ENCODE peak calls at places on chromosomes 7 and 10, in eight cellular contexts. One of them, this sample, is unnamed.

GRCh38 chr7:138029126-138029525 is 27.2 kb upstream of the CREB3L2 start:
- DNase-seq in HepG2: no peak
- DNase-seq in WTC11: no peak
- DNase-seq in K562: no peak
- DNase-seq in H1: no peak
- DNase-seq in A549: no peak
- DNase-seq in IMR-90: no peak
- DNase-seq in GM12878: no peak
- DNase-seq in this sample: no peak

GRCh38 chr10:69741671-69742355 is 59.9 kb upstream of the COL13A1 start:
- DNase-seq in WTC11: no peak
- DNase-seq in K562: no peak
- DNase-seq in H1: no peak
- DNase-seq in A549: no peak
- DNase-seq in HepG2: no peak
- DNase-seq in IMR-90: no peak
- DNase-seq in GM12878: no peak
- DNase-seq in this sample: no peak

GRCh38 chr7:24756545-24756988 is 697 bp downstream of the GSDME start:
- DNase-seq in A549: no peak
- DNase-seq in WTC11: no peak
- DNase-seq in IMR-90: peak
- DNase-seq in H1: no peak
- DNase-seq in HepG2: no peak
- DNase-seq in K562: no peak
- DNase-seq in GM12878: no peak
- DNase-seq in this sample: no peak

GRCh38 chr10:54063514-54063913 is 737.5 kb downstream of the PCDH15 start:
- DNase-seq in GM12878: no peak
- DNase-seq in K562: no peak
- DNase-seq in H1: no peak
- DNase-seq in HepG2: no peak
- DNase-seq in A549: no peak
- DNase-seq in IMR-90: no peak
- DNase-seq in WTC11: no peak
- DNase-seq in this sample: no peak

GRCh38 chr7:149580328-149580727 is 82.7 kb upstream of the ZNF746 start:
- DNase-seq in K562: no peak
- DNase-seq in A549: no peak
- DNase-seq in WTC11: no peak
- DNase-seq in H1: no peak
- DNase-seq in HepG2: no peak
- DNase-seq in IMR-90: no peak
- DNase-seq in GM12878: no peak
- DNase-seq in this sample: no peak

GRCh38 chr7:94274828-94275227 is 119.9 kb upstream of the COL1A2 start:
- DNase-seq in WTC11: no peak
- DNase-seq in GM12878: no peak
- DNase-seq in A549: no peak
- DNase-seq in HepG2: no peak
- DNase-seq in K562: no peak
- DNase-seq in H1: no peak
- DNase-seq in IMR-90: no peak
- DNase-seq in this sample: no peak

GRCh38 chr10:119029613-119030420 is at the start of gene NANOS1:
- DNase-seq in IMR-90: peak
- DNase-seq in K562: peak
- DNase-seq in HepG2: no peak
- DNase-seq in GM12878: no peak
- DNase-seq in H1: no peak
- DNase-seq in WTC11: peak
- DNase-seq in A549: peak
- DNase-seq in this sample: no peak

GRCh38 chr7:45417735-45418134 is 156.4 kb upstream of the ADCY1 start:
- DNase-seq in GM12878: no peak
- DNase-seq in WTC11: no peak
- DNase-seq in IMR-90: no peak
- DNase-seq in A549: no peak
- DNase-seq in HepG2: no peak
- DNase-seq in H1: no peak
- DNase-seq in K562: no peak
- DNase-seq in this sample: no peak

GRCh38 chr7:101952355-101953247 is 135.2 kb downstream of the CUX1 start:
- DNase-seq in GM12878: no peak
- DNase-seq in WTC11: no peak
- DNase-seq in IMR-90: peak
- DNase-seq in HepG2: no peak
- DNase-seq in A549: peak
- DNase-seq in K562: no peak
- DNase-seq in H1: no peak
- DNase-seq in this sample: no peak

GRCh38 chr7:133065301-133065700 is 16.6 kb downstream of the CHCHD3 start:
- DNase-seq in A549: no peak
- DNase-seq in GM12878: no peak
- DNase-seq in IMR-90: no peak
- DNase-seq in WTC11: no peak
- DNase-seq in H1: no peak
- DNase-seq in K562: no peak
- DNase-seq in HepG2: no peak
- DNase-seq in this sample: no peak

GRCh38 chr10:126288547-126289493 is 99.5 kb downstream of the ADAM12 start:
- DNase-seq in WTC11: no peak
- DNase-seq in H1: no peak
- DNase-seq in K562: no peak
- DNase-seq in IMR-90: no peak
- DNase-seq in A549: no peak
- DNase-seq in HepG2: no peak
- DNase-seq in GM12878: no peak
- DNase-seq in this sample: no peak

GRCh38 chr7:120741371-120742042 is 116.4 kb downstream of the TSPAN12 start:
- DNase-seq in H1: no peak
- DNase-seq in IMR-90: no peak
- DNase-seq in A549: no peak
- DNase-seq in GM12878: no peak
- DNase-seq in HepG2: no peak
- DNase-seq in WTC11: no peak
- DNase-seq in K562: no peak
- DNase-seq in this sample: no peak

GRCh38 chr10:101397140-101397539 is 43.2 kb downstream of the BTRC start:
- DNase-seq in WTC11: no peak
- DNase-seq in GM12878: no peak
- DNase-seq in K562: peak
- DNase-seq in IMR-90: peak
- DNase-seq in A549: peak
- DNase-seq in HepG2: peak
- DNase-seq in H1: no peak
- DNase-seq in this sample: peak

GRCh38 chr7:20594023-20594422 is 21.4 kb upstream of the ABCB5 start:
- DNase-seq in H1: no peak
- DNase-seq in A549: no peak
- DNase-seq in K562: no peak
- DNase-seq in GM12878: no peak
- DNase-seq in IMR-90: no peak
- DNase-seq in HepG2: no peak
- DNase-seq in WTC11: no peak
- DNase-seq in this sample: no peak

GRCh38 chr7:113083132-113083833 is 3.3 kb downstream of the GPR85 start:
- DNase-seq in H1: no peak
- DNase-seq in IMR-90: no peak
- DNase-seq in GM12878: no peak
- DNase-seq in WTC11: no peak
- DNase-seq in HepG2: no peak
- DNase-seq in K562: no peak
- DNase-seq in A549: no peak
- DNase-seq in this sample: no peak

GRCh38 chr10:51001587-51001986 is 72.7 kb upstream of the PRKG1 start:
- DNase-seq in GM12878: no peak
- DNase-seq in H1: no peak
- DNase-seq in A549: no peak
- DNase-seq in WTC11: no peak
- DNase-seq in K562: peak
- DNase-seq in HepG2: no peak
- DNase-seq in IMR-90: no peak
- DNase-seq in this sample: peak

DNA sequence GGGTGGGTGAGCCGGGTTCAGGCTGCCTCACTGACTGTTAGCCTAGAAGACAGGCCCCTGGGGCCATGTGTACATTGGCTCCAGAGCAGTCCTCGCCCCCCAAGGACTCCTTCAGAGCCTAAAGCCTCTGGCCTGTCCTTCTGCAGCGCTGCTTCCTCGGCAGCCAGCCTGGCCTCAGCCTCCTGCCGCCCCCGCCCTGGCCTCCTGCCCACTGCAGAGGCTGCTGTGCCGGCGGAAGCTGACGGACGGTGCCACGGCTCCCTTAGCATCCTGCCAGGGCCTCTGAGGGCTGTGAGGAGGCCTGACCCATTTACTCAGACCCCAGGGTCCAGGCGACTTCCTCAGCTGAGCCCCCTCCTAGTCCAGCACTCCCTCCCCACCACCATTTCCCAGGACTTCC is 4.9 kb downstream of the SRRM3 start:
- DNase-seq in IMR-90: peak
- DNase-seq in GM12878: no peak
- DNase-seq in A549: no peak
- DNase-seq in H1: no peak
- DNase-seq in K562: no peak
- DNase-seq in WTC11: no peak
- DNase-seq in HepG2: no peak
- DNase-seq in this sample: peak
- TF ChIP-seq USF2 in IMR-90: no peak
- TF ChIP-seq USF2 in GM12878: no peak
- TF ChIP-seq USF2 in A549: no peak
- TF ChIP-seq USF2 in H1: no peak
- TF ChIP-seq USF2 in K562: no peak
- TF ChIP-seq USF2 in WTC11: no peak
- TF ChIP-seq USF2 in HepG2: no peak
- TF ChIP-seq USF2 in this sample: no peak

DNA sequence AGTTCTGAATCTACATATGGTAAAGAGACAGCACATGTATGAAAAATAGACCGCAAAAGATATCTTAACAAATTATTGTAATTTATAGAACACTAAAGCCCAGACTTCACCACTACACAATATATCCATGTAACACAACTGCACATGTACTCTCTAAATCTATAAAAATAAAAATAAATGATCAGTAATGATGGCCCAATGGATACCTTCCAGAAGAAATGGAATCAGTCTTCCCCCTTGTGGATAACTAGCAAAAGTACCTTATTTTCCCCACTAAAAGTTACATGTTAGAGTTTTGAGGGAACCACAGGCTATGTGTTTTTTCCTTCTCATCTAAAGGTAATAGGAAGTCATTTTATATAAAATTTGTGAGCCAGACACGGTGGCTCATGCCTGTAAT is 25.7 kb downstream of the C7orf25 start:
- DNase-seq in WTC11: no peak
- DNase-seq in GM12878: no peak
- DNase-seq in H1: no peak
- DNase-seq in A549: no peak
- DNase-seq in IMR-90: no peak
- DNase-seq in K562: no peak
- DNase-seq in HepG2: no peak
- DNase-seq in this sample: peak
- TF ChIP-seq USF2 in WTC11: no peak
- TF ChIP-seq USF2 in GM12878: no peak
- TF ChIP-seq USF2 in H1: no peak
- TF ChIP-seq USF2 in A549: no peak
- TF ChIP-seq USF2 in IMR-90: no peak
- TF ChIP-seq USF2 in K562: no peak
- TF ChIP-seq USF2 in HepG2: no peak
- TF ChIP-seq USF2 in this sample: no peak

GRCh38 chr7:74267756-74268565 is 13.8 kb upstream of the RFC2 start:
- DNase-seq in IMR-90: no peak
- DNase-seq in GM12878: no peak
- DNase-seq in WTC11: no peak
- DNase-seq in H1: no peak
- DNase-seq in A549: no peak
- DNase-seq in K562: peak
- DNase-seq in HepG2: no peak
- DNase-seq in this sample: no peak

GRCh38 chr7:74272305-74273038 is 16.7 kb upstream of the CLIP2 start:
- DNase-seq in WTC11: peak
- DNase-seq in GM12878: peak
- DNase-seq in K562: peak
- DNase-seq in HepG2: no peak
- DNase-seq in A549: no peak
- DNase-seq in H1: no peak
- DNase-seq in IMR-90: peak
- DNase-seq in this sample: peak

GRCh38 chr7:74275401-74275881 is 13.8 kb upstream of the CLIP2 start:
- DNase-seq in K562: peak
- DNase-seq in H1: no peak
- DNase-seq in GM12878: no peak
- DNase-seq in IMR-90: no peak
- DNase-seq in A549: no peak
- DNase-seq in WTC11: peak
- DNase-seq in HepG2: no peak
- DNase-seq in this sample: peak

GRCh38 chr7:74269757-74270277 is 15.6 kb upstream of the RFC2 start:
- DNase-seq in WTC11: peak
- DNase-seq in A549: peak
- DNase-seq in H1: no peak
- DNase-seq in IMR-90: peak
- DNase-seq in K562: peak
- DNase-seq in HepG2: peak
- DNase-seq in GM12878: peak
- DNase-seq in this sample: peak

DNA sequence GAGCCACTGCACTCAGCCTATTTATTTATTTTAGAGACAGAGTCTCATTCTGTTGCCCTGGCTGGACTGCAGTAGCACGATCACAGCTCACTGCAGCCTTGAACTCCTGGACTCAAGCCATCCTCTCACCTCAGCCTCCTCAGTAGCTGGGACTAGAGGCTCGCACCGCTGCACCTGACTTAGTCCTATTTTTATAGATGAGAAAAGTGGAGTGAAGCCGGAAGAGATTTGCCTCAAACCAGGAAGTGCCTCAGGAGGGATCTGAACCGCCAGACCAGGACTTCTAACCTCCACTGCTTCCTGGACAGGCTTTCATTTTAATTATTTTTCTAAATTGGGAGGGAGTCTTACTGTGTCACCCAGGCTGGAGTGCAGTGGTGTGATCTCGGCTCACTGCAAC is 17.5 kb upstream of the CLIP2 start:
- DNase-seq in IMR-90: no peak
- DNase-seq in WTC11: no peak
- DNase-seq in A549: no peak
- DNase-seq in HepG2: no peak
- DNase-seq in GM12878: no peak
- DNase-seq in K562: no peak
- DNase-seq in H1: no peak
- DNase-seq in this sample: no peak
- TF ChIP-seq USF2 in IMR-90: no peak
- TF ChIP-seq USF2 in WTC11: no peak
- TF ChIP-seq USF2 in A549: no peak
- TF ChIP-seq USF2 in HepG2: no peak
- TF ChIP-seq USF2 in GM12878: no peak
- TF ChIP-seq USF2 in K562: no peak
- TF ChIP-seq USF2 in H1: no peak
- TF ChIP-seq USF2 in this sample: no peak

DNA sequence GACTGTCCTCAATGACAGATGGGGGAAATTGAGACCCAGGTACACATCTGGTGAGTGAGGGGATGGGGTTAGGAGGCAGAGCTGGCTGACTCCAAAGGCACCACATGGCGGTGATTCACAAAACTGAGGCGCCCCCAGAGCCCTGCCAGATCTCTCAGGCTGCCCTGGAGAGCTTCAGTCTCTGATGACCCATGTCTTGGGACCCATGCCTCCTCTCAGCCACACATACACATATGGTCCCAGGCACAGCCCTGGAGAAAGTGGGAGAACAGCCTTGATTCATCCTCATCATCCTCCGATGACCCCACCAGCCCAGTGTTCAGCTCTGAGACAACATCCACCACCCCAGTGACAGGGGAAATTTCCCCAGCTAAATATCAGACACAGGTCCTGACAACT is 426.0 kb downstream of the RPS24 start:
- DNase-seq in WTC11: no peak
- DNase-seq in A549: no peak
- DNase-seq in IMR-90: no peak
- DNase-seq in K562: no peak
- DNase-seq in HepG2: no peak
- DNase-seq in GM12878: no peak
- DNase-seq in H1: no peak
- DNase-seq in this sample: no peak
- TF ChIP-seq USF2 in WTC11: no peak
- TF ChIP-seq USF2 in A549: no peak
- TF ChIP-seq USF2 in IMR-90: no peak
- TF ChIP-seq USF2 in K562: no peak
- TF ChIP-seq USF2 in HepG2: no peak
- TF ChIP-seq USF2 in GM12878: no peak
- TF ChIP-seq USF2 in H1: no peak
- TF ChIP-seq USF2 in this sample: no peak

This sample was measured in SK-N-SH.